ENCODE peak calls at places on chromosomes 3 and 15, in five cellular contexts. A is left lung; K is M059J; Z is activated CD4-positive, alpha-beta T cell treated with anti-CD3 and anti-CD28 coated beads for 4 hours; J is NCI-H1436. M is an unnamed sample.

GRCh38 chr15:91426412-91426811 is 326.4 kb downstream of the SV2B start:
- DNase-seq in A (no peak), K (peak; percentile 70), Z (no peak), J (no peak), M (peak; percentile 5)

GRCh38 chr3:148191966-148192365 is 505.7 kb upstream of the AGTR1 start:
- DNase-seq in A (no peak), K (no peak), Z (no peak), J (no peak), M (no peak)

GRCh38 chr3:32374788-32375595 is 16.7 kb upstream of the CMTM7 start:
- DNase-seq in A (no peak), K (peak; percentile 66), Z (peak; percentile 85), J (peak; percentile 14), M (peak; percentile 41)

GRCh38 chr3:128714887-128715496 is 11.0 kb upstream of the RAB7A start:
- DNase-seq in A (no peak), K (no peak), Z (peak; percentile 13), J (no peak), M (no peak)

GRCh38 chr3:50150404-50150750 is 4.7 kb upstream of the SEMA3F start:
- DNase-seq in A (no peak), K (no peak), Z (no peak), J (no peak), M (no peak)

GRCh38 chr3:173733029-173733652 is 335.6 kb downstream of the NLGN1 start:
- DNase-seq in A (no peak), K (peak; percentile 65), Z (no peak), J (no peak), M (no peak)

GRCh38 chr3:188043891-188044290 is 110.1 kb upstream of the LPP start:
- DNase-seq in A (no peak), K (no peak), Z (no peak), J (no peak), M (no peak)

GRCh38 chr15:61106886-61107285 is 122.2 kb downstream of the RORA start:
- DNase-seq in A (no peak), K (no peak), Z (no peak), J (no peak), M (no peak)

GRCh38 chr15:30041868-30042267 is 40.9 kb upstream of the GOLGA8J start:
- DNase-seq in A (no peak), K (no peak), Z (no peak), J (no peak), M (no peak)

GRCh38 chr3:78235841-78236240 is 1195.9 kb downstream of the ROBO2 start:
- DNase-seq in A (no peak), K (no peak), Z (no peak), J (no peak), M (no peak)

GRCh38 chr3:65326574-65326973 is 638.8 kb upstream of the ADAMTS9 start:
- DNase-seq in A (no peak), K (no peak), Z (no peak), J (no peak), M (no peak)

GRCh38 chr3:180492047-180492446 is 109.9 kb upstream of the TTC14 start:
- DNase-seq in A (no peak), K (no peak), Z (no peak), J (no peak), M (no peak)

GRCh38 chr3:114634635-114635034 is 340.8 kb downstream of the TIGIT start:
- DNase-seq in A (no peak), K (no peak), Z (no peak), J (no peak), M (no peak)

GRCh38 chr3:53191836-53192480 is 30.9 kb downstream of the PRKCD start:
- DNase-seq in A (no peak), K (no peak), Z (no peak), J (no peak), M (no peak)

GRCh38 chr3:37863949-37864822 is 2.5 kb downstream of the CTDSPL start:
- DNase-seq in A (no peak), K (peak; percentile 39), Z (no peak), J (no peak), M (no peak)

GRCh38 chr15:78933187-78934062 is 11.4 kb downstream of the CTSH start:
- DNase-seq in A (no peak), K (no peak), Z (no peak), J (no peak), M (no peak)

GRCh38 chr3:8518138-8518537 is 16.5 kb downstream of the LMCD1 start:
- DNase-seq in A (no peak), K (peak; percentile 86), Z (no peak), J (no peak), M (no peak)

GRCh38 chr3:141070229-141070628 is 19.1 kb downstream of the SPSB4 start:
- DNase-seq in A (no peak), K (no peak), Z (no peak), J (no peak), M (no peak)

GRCh38 chr15:85583404-85584390 is 203.3 kb downstream of the AKAP13 start:
- DNase-seq in A (no peak), K (no peak), Z (peak; percentile 28), J (no peak), M (no peak)

GRCh38 chr3:61821823-61822251 is 260.5 kb downstream of the PTPRG start:
- DNase-seq in A (no peak), K (no peak), Z (no peak), J (no peak), M (no peak)

GRCh38 chr3:136146981-136147729 is 49.0 kb downstream of the MSL2 start:
- DNase-seq in A (no peak), K (peak; percentile 71), Z (no peak), J (no peak), M (no peak)

GRCh38 chr3:197791120-197792018 is at the start of gene LRCH3:
- DNase-seq in A (peak; percentile 94), K (peak; percentile 76), Z (peak; percentile 80), J (peak; percentile 79), M (peak; percentile 77)

GRCh38 chr3:46962990-46963389 is 13.6 kb downstream of the CCDC12 start:
- DNase-seq in A (no peak), K (no peak), Z (no peak), J (no peak), M (no peak)

GRCh38 chr15:41713047-41713446 is 52.8 kb downstream of the MGA start:
- DNase-seq in A (no peak), K (no peak), Z (no peak), J (no peak), M (no peak)

GRCh38 chr3:98519351-98519750 is 3.4 kb downstream of the CLDND1 start:
- DNase-seq in A (no peak), K (no peak), Z (no peak), J (no peak), M (peak; percentile 6)

GRCh38 chr15:42731461-42731860 is 5.5 kb downstream of the CDAN1 start:
- DNase-seq in A (peak; percentile 43), K (no peak), Z (no peak), J (no peak), M (no peak)

GRCh38 chr15:85755471-85755870 is 39.3 kb downstream of the KLHL25 start:
- DNase-seq in A (peak; percentile 34), K (no peak), Z (no peak), J (no peak), M (no peak)

GRCh38 chr3:32934150-32934742 is 17.2 kb upstream of the CCR4 start:
- DNase-seq in A (no peak), K (peak; percentile 4), Z (peak; percentile 15), J (no peak), M (no peak)

GRCh38 chr3:64815195-64815627 is 127.4 kb upstream of the ADAMTS9 start:
- DNase-seq in A (no peak), K (no peak), Z (no peak), J (no peak), M (no peak)

GRCh38 chr3:194327414-194328079 is 23.6 kb downstream of the CPN2 start:
- DNase-seq in A (no peak), K (no peak), Z (no peak), J (no peak), M (no peak)

GRCh38 chr3:140225996-140226395 is 291.0 kb downstream of the CLSTN2 start:
- DNase-seq in A (no peak), K (no peak), Z (no peak), J (no peak), M (no peak)

GRCh38 chr15:40430271-40430805 is 10.4 kb upstream of the BAHD1 start:
- DNase-seq in A (no peak), K (peak; percentile 51), Z (no peak), J (no peak), M (no peak)

GRCh38 chr3:19972056-19972455 is 25.2 kb downstream of the RAB5A start:
- DNase-seq in A (no peak), K (peak; percentile 46), Z (no peak), J (no peak), M (no peak)

GRCh38 chr3:138625707-138626365 is 17.3 kb downstream of the FAIM start:
- DNase-seq in A (no peak), K (peak; percentile 70), Z (no peak), J (no peak), M (no peak)

GRCh38 chr3:182812123-182812522 is 18.8 kb downstream of the ATP11B start:
- DNase-seq in A (no peak), K (no peak), Z (no peak), J (no peak), M (no peak)

GRCh38 chr3:154684021-154684420 is 254.0 kb upstream of the GPR149 start:
- DNase-seq in A (no peak), K (no peak), Z (no peak), J (no peak), M (no peak)

GRCh38 chr3:46440531-46441294 is 24.0 kb downstream of the LTF start:
- DNase-seq in A (no peak), K (no peak), Z (peak; percentile 22), J (no peak), M (peak; percentile 12)

GRCh38 chr3:58683001-58683845 is 16.6 kb upstream of the FAM3D start:
- DNase-seq in A (no peak), K (peak; percentile 72), Z (no peak), J (no peak), M (no peak)

GRCh38 chr3:58588030-58588614 is 10.9 kb upstream of the FAM107A start:
- DNase-seq in A (no peak), K (no peak), Z (no peak), J (no peak), M (no peak)

M was measured in stimulated activated naive CD4-positive, alpha-beta T cell treated with Interleukin-2 at 50 U/mL for 16 hours.